ENCODE peak calls at places on chromosomes 1 and 21, in six cellular contexts. F, A, G, K, B and N are unnamed samples.

GRCh38 chr1:193700710-193701355 is 514.4 kb upstream of the B3GALT2 start:
- DNase-seq in K (no peak), B (no peak), A (no peak), F (peak; percentile 41), G (no peak), N (peak; percentile 34)

GRCh38 chr1:237759371-237759770 is 131.4 kb downstream of the ZP4 start:
- DNase-seq in A (no peak), B (no peak), F (no peak), K (no peak), G (no peak), N (no peak)

GRCh38 chr1:32714277-32714676 is 11.7 kb upstream of the SYNC start:
- DNase-seq in A (no peak), K (no peak), G (no peak), F (no peak), B (no peak), N (no peak)

GRCh38 chr1:58441699-58442098 is 104.8 kb downstream of the OMA1 start:
- DNase-seq in B (peak; percentile 36), F (peak; percentile 25), A (no peak), K (no peak), G (no peak), N (no peak)

GRCh38 chr1:9324246-9325096 is 31.8 kb downstream of the SPSB1 start:
- DNase-seq in B (no peak), G (no peak), A (no peak), F (no peak), K (no peak), N (no peak)

GRCh38 chr1:53959664-53960250 is 13.6 kb downstream of the LRRC42 start:
- DNase-seq in K (peak; percentile 33), F (no peak), A (no peak), B (no peak), G (no peak), N (no peak)

GRCh38 chr1:19344372-19344810 is 32.3 kb downstream of the SLC66A1 start:
- DNase-seq in B (no peak), G (no peak), A (no peak), K (no peak), F (peak; percentile 50), N (no peak)

GRCh38 chr1:174080819-174081218 is 58.7 kb upstream of the RC3H1 start:
- DNase-seq in B (no peak), A (no peak), F (no peak), K (no peak), G (no peak), N (no peak)

GRCh38 chr1:61079276-61079897 is 3.0 kb upstream of the NFIA start:
- DNase-seq in G (no peak), B (no peak), F (no peak), K (peak; percentile 58), A (no peak), N (no peak)

GRCh38 chr1:232950919-232951579 is 638 bp downstream of the NTPCR start:
- DNase-seq in B (no peak), A (no peak), K (peak; percentile 67), F (no peak), G (no peak), N (no peak)

GRCh38 chr1:100232156-100232555 is 17.5 kb downstream of the DBT start:
- DNase-seq in K (no peak), F (no peak), G (no peak), A (no peak), B (no peak), N (no peak)

GRCh38 chr1:100799548-100799947 is 80.0 kb downstream of the VCAM1 start:
- DNase-seq in A (no peak), K (no peak), F (no peak), B (no peak), G (no peak), N (no peak)

GRCh38 chr1:228463559-228464455 is 23.4 kb upstream of the RNF187 start:
- DNase-seq in G (no peak), A (peak; percentile 83), F (peak; percentile 22), B (no peak), K (peak; percentile 61), N (no peak)

GRCh38 chr21:28309596-28309995 is 683.1 kb downstream of the LTN1 start:
- DNase-seq in F (no peak), K (no peak), G (no peak), B (no peak), A (no peak), N (no peak)

GRCh38 chr1:173477286-173478098 is at the start of gene PRDX6:
- DNase-seq in G (peak; percentile 71), F (peak; percentile 41), K (peak; percentile 91), A (peak; percentile 98), B (no peak), N (peak; percentile 24)

GRCh38 chr1:147676306-147677085 is 6.2 kb upstream of the ACP6 start:
- DNase-seq in F (peak; percentile 71), K (no peak), G (no peak), A (no peak), B (no peak), N (no peak)

GRCh38 chr1:78464449-78464891 is 26.3 kb upstream of the PTGFR start:
- DNase-seq in F (peak; percentile 24), K (no peak), G (no peak), B (no peak), A (no peak), N (no peak)

GRCh38 chr1:99441234-99442095 is 177.2 kb downstream of the PLPPR4 start:
- DNase-seq in G (no peak), A (no peak), F (peak; percentile 48), B (peak; percentile 69), K (no peak), N (no peak)

GRCh38 chr1:201146626-201147390 is 7.5 kb downstream of the TMEM9 start:
- DNase-seq in A (peak; percentile 67), F (no peak), G (no peak), B (no peak), K (no peak), N (no peak)

GRCh38 chr1:220516722-220517042 is 11.3 kb upstream of the MARK1 start:
- DNase-seq in F (no peak), G (no peak), K (no peak), B (no peak), A (no peak), N (no peak)

GRCh38 chr1:206581571-206581981 is 30.7 kb downstream of the EIF2D start:
- DNase-seq in A (peak; percentile 86), B (no peak), K (no peak), G (peak; percentile 77), F (no peak), N (no peak)

GRCh38 chr1:107139833-107140702 is 771 bp upstream of the NTNG1 start:
- DNase-seq in G (no peak), A (peak; percentile 81), K (peak; percentile 49), F (peak; percentile 41), B (peak; percentile 36), N (no peak)

GRCh38 chr1:53568540-53568939 is 109.3 kb downstream of the DMRTB1 start:
- DNase-seq in F (no peak), A (no peak), B (no peak), K (no peak), G (no peak), N (no peak)

GRCh38 chr1:154326546-154327465 is 1.5 kb downstream of the ATP8B2 start:
- DNase-seq in A (no peak), G (no peak), B (peak; percentile 81), K (no peak), F (peak; percentile 92), N (no peak)

GRCh38 chr1:85375422-85375934 is 89.5 kb downstream of the DDAH1 start:
- DNase-seq in A (no peak), G (no peak), F (no peak), B (no peak), K (no peak), N (no peak)

GRCh38 chr1:108119500-108119899 is 80.6 kb downstream of the SLC25A24 start:
- DNase-seq in K (no peak), B (no peak), A (no peak), G (no peak), F (no peak), N (no peak)

GRCh38 chr1:24420547-24420946 is 4.9 kb downstream of the NIPAL3 start:
- DNase-seq in K (no peak), F (no peak), B (no peak), G (no peak), A (no peak), N (no peak)

GRCh38 chr1:197924516-197925123 is 7.4 kb downstream of the LHX9 start:
- DNase-seq in F (peak; percentile 66), K (peak; percentile 38), A (no peak), B (no peak), G (no peak), N (no peak)

GRCh38 chr21:40255665-40256064 is 388.4 kb downstream of the PCP4 start:
- DNase-seq in G (no peak), A (no peak), K (no peak), F (no peak), B (no peak), N (no peak)

GRCh38 chr1:201348211-201348566 is 29.3 kb downstream of the TNNT2 start:
- DNase-seq in B (no peak), F (peak; percentile 65), G (no peak), A (peak; percentile 57), K (peak; percentile 18), N (no peak)

GRCh38 chr1:78718566-78718965 is 68.9 kb downstream of the IFI44 start:
- DNase-seq in G (no peak), F (peak; percentile 11), K (no peak), A (no peak), B (no peak), N (no peak)